ENCODE peak calls at places on chromosome X, in ten cellular contexts. G is choroid plexus epithelial cell, J is AG04450, R is body of pancreas, Y is stomach, T is uterus, O is heart left ventricle, D is fibroblast of villous mesenchyme, P is brain microvascular endothelial cell, U is thoracic aorta. F is an unnamed sample.

GRCh38 chrX:12721042-12721441 is 70.2 kb upstream of the PRPS2 start:
- DNase-seq in G (no peak), J (no peak), R (no peak), Y (no peak), T (no peak), O (no peak), D (peak), P (no peak), U (no peak), F (peak)

GRCh38 chrX:22366166-22366702 is 93.5 kb downstream of the CBLL2 start:
- DNase-seq in G (peak), J (no peak), R (no peak), Y (no peak), T (no peak), O (no peak), D (no peak), P (no peak), U (no peak), F (peak)

GRCh38 chrX:115268421-115268820 is 21.1 kb upstream of the LUZP4 start:
- DNase-seq in G (peak), J (no peak), R (no peak), Y (no peak), T (no peak), O (no peak), D (peak), P (no peak), U (no peak), F (no peak)

GRCh38 chrX:16484338-16484737 is 165.6 kb upstream of the S100G start:
- DNase-seq in G (peak), J (peak), R (no peak), Y (no peak), T (no peak), O (no peak), D (peak), P (peak), U (no peak), F (peak)

GRCh38 chrX:10135561-10136399 is 21.0 kb upstream of the CLCN4 start:
- DNase-seq in G (no peak), J (no peak), R (no peak), Y (no peak), T (no peak), O (no peak), D (no peak), P (no peak), U (no peak), F (no peak)

GRCh38 chrX:12076046-12076445 is 62.2 kb upstream of the FRMPD4 start:
- DNase-seq in G (peak), J (no peak), R (no peak), Y (no peak), T (no peak), O (no peak), D (peak), P (no peak), U (no peak), F (peak)

GRCh38 chrX:4935846-4936245 is 1222.4 kb upstream of the PRKX start:
- DNase-seq in G (no peak), J (no peak), R (no peak), Y (no peak), T (no peak), O (no peak), D (peak), P (no peak), U (no peak), F (no peak)

GRCh38 chrX:78329486-78329885 is 2.1 kb upstream of the CYSLTR1 start:
- DNase-seq in G (no peak), J (no peak), R (no peak), Y (no peak), T (no peak), O (no peak), D (no peak), P (no peak), U (no peak), F (no peak)

GRCh38 chrX:137166591-137166990 is 132.8 kb upstream of the GPR101 start:
- DNase-seq in G (no peak), J (no peak), R (peak), Y (peak), T (no peak), O (no peak), D (no peak), P (no peak), U (no peak), F (no peak)

GRCh38 chrX:8971116-8971515 is 62.8 kb downstream of the FAM9B start:
- DNase-seq in G (peak), J (peak), R (no peak), Y (no peak), T (no peak), O (no peak), D (peak), P (peak), U (no peak), F (peak)

GRCh38 chrX:14013074-14013473 is 16.6 kb downstream of the GEMIN8 start:
- DNase-seq in G (no peak), J (no peak), R (no peak), Y (no peak), T (no peak), O (no peak), D (peak), P (no peak), U (no peak), F (no peak)

GRCh38 chrX:139720136-139720535 is 12.2 kb upstream of the MCF2 start:
- DNase-seq in G (peak), J (peak), R (no peak), Y (no peak), T (no peak), O (no peak), D (peak), P (peak), U (no peak), F (peak)

GRCh38 chrX:53474707-53475106 is 40.5 kb upstream of the HSD17B10 start:
- DNase-seq in G (no peak), J (no peak), R (no peak), Y (no peak), T (no peak), O (no peak), D (no peak), P (no peak), U (no peak), F (no peak)

GRCh38 chrX:111823068-111823467 is 52.9 kb upstream of the TRPC5OS start:
- DNase-seq in G (peak), J (no peak), R (no peak), Y (no peak), T (no peak), O (no peak), D (peak), P (peak), U (no peak), F (no peak)

GRCh38 chrX:11555759-11556158 is 110.0 kb downstream of the ARHGAP6 start:
- DNase-seq in G (peak), J (no peak), R (no peak), Y (no peak), T (no peak), O (no peak), D (no peak), P (peak), U (no peak), F (peak)

GRCh38 chrX:110806145-110806544 is 10.5 kb upstream of the CHRDL1 start:
- DNase-seq in G (no peak), J (no peak), R (no peak), Y (no peak), T (peak), O (no peak), D (no peak), P (no peak), U (no peak), F (no peak)

GRCh38 chrX:125248931-125249330 is 70.7 kb upstream of the TEX13C start:
- DNase-seq in G (no peak), J (no peak), R (no peak), Y (no peak), T (no peak), O (no peak), D (no peak), P (no peak), U (no peak), F (no peak)

GRCh38 chrX:275476-275966 is 5.7 kb upstream of the PLCXD1 start:
- DNase-seq in G (no peak), J (no peak), R (peak), Y (no peak), T (no peak), O (no peak), D (no peak), P (no peak), U (no peak), F (no peak)

GRCh38 chrX:50680990-50681389 is 133.0 kb downstream of the SHROOM4 start:
- DNase-seq in G (peak), J (no peak), R (no peak), Y (no peak), T (no peak), O (no peak), D (no peak), P (no peak), U (no peak), F (peak)

GRCh38 chrX:115047715-115048114 is 30.3 kb upstream of the IL13RA2 start:
- DNase-seq in G (peak), J (no peak), R (no peak), Y (no peak), T (no peak), O (no peak), D (no peak), P (no peak), U (no peak), F (no peak)

GRCh38 chrX:39897741-39898097 is 200.0 kb downstream of the BCOR start:
- DNase-seq in G (no peak), J (no peak), R (no peak), Y (no peak), T (no peak), O (no peak), D (no peak), P (no peak), U (no peak), F (no peak)

GRCh38 chrX:39899059-39899458 is 198.7 kb downstream of the BCOR start:
- DNase-seq in G (no peak), J (no peak), R (no peak), Y (no peak), T (no peak), O (no peak), D (no peak), P (no peak), U (no peak), F (no peak)

GRCh38 chrX:39895228-39896110 is 202.3 kb downstream of the BCOR start:
- DNase-seq in G (no peak), J (no peak), R (no peak), Y (peak), T (no peak), O (no peak), D (no peak), P (no peak), U (no peak), F (no peak)

GRCh38 chrX:39898147-39898546 is 199.6 kb downstream of the BCOR start:
- DNase-seq in G (no peak), J (no peak), R (no peak), Y (no peak), T (no peak), O (no peak), D (no peak), P (no peak), U (no peak), F (no peak)

GRCh38 chrX:39896951-39897740 is 200.6 kb downstream of the BCOR start:
- DNase-seq in G (peak), J (peak), R (peak), Y (no peak), T (peak), O (no peak), D (peak), P (peak), U (no peak), F (peak)
- H3K4me3 ChIP-seq in G (no peak), J (no peak), R (no peak), Y (no peak), T (no peak), O (no peak), D (no peak), P (no peak), U (peak), F (no peak)

GRCh38 chrX:70995338-70995737 is 64.4 kb upstream of the SLC7A3 start:
- DNase-seq in G (no peak), J (no peak), R (no peak), Y (no peak), T (no peak), O (no peak), D (no peak), P (no peak), U (no peak), F (no peak)

GRCh38 chrX:71000139-71000538 is 68.0 kb downstream of the SNX12 start:
- DNase-seq in G (no peak), J (no peak), R (no peak), Y (no peak), T (no peak), O (no peak), D (no peak), P (no peak), U (no peak), F (no peak)

GRCh38 chrX:70998402-70999027 is 67.6 kb upstream of the SLC7A3 start:
- DNase-seq in G (peak), J (no peak), R (no peak), Y (no peak), T (no peak), O (no peak), D (peak), P (peak), U (no peak), F (peak)
- TF ChIP-seq CTCF in G (peak), J (peak), R (no peak), Y (no peak), T (peak), O (peak), D (peak), P (peak), U (no peak), F (peak)

GRCh38 chrX:45709381-45709780 is 508.7 kb upstream of the DIPK2B start:
- DNase-seq in G (no peak), J (no peak), R (no peak), Y (no peak), T (no peak), O (no peak), D (no peak), P (no peak), U (no peak), F (no peak)
- H3K4me3 ChIP-seq in G (no peak), J (no peak), R (no peak), Y (no peak), T (no peak), O (no peak), D (no peak), P (no peak), U (no peak), F (no peak)

DNA sequence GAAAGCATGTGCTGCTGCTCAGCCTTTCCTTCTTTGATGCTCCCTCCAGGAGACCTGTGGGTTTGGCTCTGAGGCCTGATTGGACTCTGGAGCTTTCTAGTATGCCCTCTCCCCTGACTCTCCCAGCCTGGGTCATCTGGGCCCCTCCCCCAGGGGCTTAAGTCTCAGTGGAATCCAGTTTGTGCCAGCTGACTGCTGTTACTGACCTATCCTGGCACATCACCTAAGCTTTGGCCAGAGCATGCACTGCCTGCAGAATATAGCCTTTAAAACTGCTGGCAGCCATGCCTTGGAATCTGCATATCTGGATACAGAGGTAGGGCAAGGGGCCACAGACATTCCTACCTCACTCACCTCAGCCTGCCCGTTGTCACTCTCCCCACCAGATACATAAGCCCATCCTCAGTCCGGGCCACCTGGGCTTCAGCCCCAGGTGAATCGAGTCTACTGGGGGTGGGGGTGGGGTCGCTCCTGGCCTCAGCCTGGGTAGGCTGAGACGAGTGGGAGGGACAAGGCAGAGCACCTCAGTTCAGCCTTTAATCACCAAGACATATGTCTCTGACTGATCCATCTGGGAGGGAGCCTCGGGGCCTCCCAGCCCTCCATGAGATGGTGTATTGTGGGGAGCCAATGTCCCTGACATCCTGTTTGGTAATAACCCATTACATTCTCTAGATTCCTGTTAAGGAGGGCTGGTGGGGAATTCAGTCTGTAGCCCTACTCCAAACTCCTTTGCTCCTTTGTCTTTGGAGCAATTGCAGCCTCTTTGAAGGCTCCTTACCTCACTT is 61.2 kb downstream of the STARD8 start:
- DNase-seq in G (no peak), J (no peak), R (no peak), Y (no peak), T (no peak), O (no peak), D (no peak), P (no peak), U (no peak), F (peak)
- TF ChIP-seq CTCF in G (no peak), J (no peak), R (no peak), Y (no peak), T (no peak), O (no peak), D (no peak), P (no peak), U (no peak), F (no peak)

GRCh38 chrX:40009462-40009851 is 88.3 kb downstream of the BCOR start:
- DNase-seq in G (peak), J (no peak), R (no peak), Y (no peak), T (no peak), O (no peak), D (no peak), P (no peak), U (no peak), F (no peak)
- H3K4me3 ChIP-seq in G (peak), J (no peak), R (no peak), Y (peak), T (no peak), O (no peak), D (no peak), P (no peak), U (peak), F (no peak)

DNA sequence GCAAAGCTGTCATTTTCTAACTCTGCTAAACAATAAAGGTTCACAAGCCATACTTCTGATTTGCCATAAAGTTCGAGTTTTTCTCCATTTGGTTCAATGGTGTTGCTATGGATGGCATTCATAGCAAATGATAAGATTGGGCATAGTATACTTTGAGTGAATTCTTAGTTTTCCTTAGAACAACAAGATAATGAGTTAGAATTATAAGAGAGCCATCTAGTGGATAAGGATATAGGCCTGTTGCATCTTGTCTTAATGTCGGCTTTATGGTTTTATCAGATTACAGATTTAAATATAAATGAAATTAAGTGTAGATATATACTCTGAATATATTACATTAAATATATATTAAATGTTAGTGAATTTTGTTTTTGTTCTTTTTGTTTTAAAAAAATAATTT is 644.6 kb downstream of the IL1RAPL1 start:
- DNase-seq in G (peak), J (no peak), R (no peak), Y (no peak), T (no peak), O (no peak), D (no peak), P (no peak), U (no peak), F (peak)
- TF ChIP-seq CTCF in G (peak), J (peak), R (no peak), Y (no peak), T (no peak), O (peak), D (peak), P (peak), U (no peak), F (peak)

GRCh38 chrX:150902434-150903109 is 4.1 kb upstream of the CD99L2 start:
- DNase-seq in G (no peak), J (no peak), R (no peak), Y (no peak), T (no peak), O (no peak), D (no peak), P (no peak), U (no peak), F (no peak)

GRCh38 chrX:150899191-150899757 is 806 bp upstream of the CD99L2 start:
- DNase-seq in G (peak), J (no peak), R (peak), Y (peak), T (peak), O (peak), D (peak), P (no peak), U (no peak), F (peak)

GRCh38 chrX:150906694-150907093 is 8.2 kb upstream of the CD99L2 start:
- DNase-seq in G (no peak), J (no peak), R (no peak), Y (no peak), T (no peak), O (no peak), D (no peak), P (no peak), U (no peak), F (no peak)

GRCh38 chrX:150905293-150905692 is 6.8 kb upstream of the CD99L2 start:
- DNase-seq in G (no peak), J (no peak), R (no peak), Y (no peak), T (no peak), O (no peak), D (no peak), P (no peak), U (no peak), F (no peak)

DNA sequence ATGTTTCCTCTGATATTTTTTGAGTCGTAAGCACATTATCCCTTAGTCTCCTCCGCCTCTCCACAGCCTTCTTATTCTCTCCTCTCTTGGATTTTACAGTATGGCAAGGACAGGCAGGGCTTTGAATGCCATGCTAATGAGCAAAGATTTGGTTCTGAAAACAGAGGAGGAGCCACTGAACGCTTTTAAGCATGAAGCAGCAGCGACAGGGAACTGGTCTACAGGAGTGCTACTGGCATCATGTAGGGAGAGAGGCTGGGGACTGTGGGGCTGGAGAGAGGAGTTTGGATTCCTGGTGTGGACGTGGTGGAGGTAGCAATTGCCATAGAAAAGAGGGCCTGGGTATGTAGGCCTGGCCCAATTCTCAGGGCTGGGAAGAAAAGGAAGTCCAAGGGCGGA is 4.6 kb upstream of the CD99L2 start:
- DNase-seq in G (no peak), J (no peak), R (no peak), Y (no peak), T (no peak), O (no peak), D (no peak), P (no peak), U (no peak), F (no peak)
- H3K4me3 ChIP-seq in G (no peak), J (no peak), R (no peak), Y (no peak), T (no peak), O (no peak), D (no peak), P (no peak), U (no peak), F (no peak)

GRCh38 chrX:123976671-123977316 is 15.3 kb downstream of the STAG2 start:
- DNase-seq in G (peak), J (no peak), R (no peak), Y (no peak), T (no peak), O (no peak), D (peak), P (no peak), U (no peak), F (peak)
- TF ChIP-seq CTCF in G (peak), J (peak), R (peak), Y (peak), T (no peak), O (no peak), D (peak), P (peak), U (no peak), F (peak)

DNA sequence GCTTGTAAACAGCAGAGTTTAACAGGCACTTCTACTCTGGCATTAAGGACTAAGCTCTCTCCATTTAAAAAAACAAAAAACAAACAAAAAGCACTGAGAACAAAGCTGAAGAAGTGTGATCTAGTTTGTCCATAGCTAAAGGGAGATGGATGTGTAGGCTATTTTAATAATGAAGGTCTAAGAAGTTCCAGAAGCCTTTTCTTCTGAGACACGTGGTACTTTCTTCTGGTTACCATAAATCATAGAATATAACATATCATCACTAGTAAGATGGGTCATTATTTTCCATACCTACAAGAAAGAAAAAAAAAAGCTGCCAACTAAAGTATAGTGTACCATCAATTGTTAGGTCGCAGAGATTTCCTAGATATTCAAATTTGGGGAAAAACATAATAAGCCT is 722 bp upstream of the NBDY start:
- DNase-seq in G (peak), J (no peak), R (no peak), Y (no peak), T (no peak), O (no peak), D (peak), P (no peak), U (no peak), F (peak)
- H3K4me3 ChIP-seq in G (peak), J (peak), R (no peak), Y (peak), T (no peak), O (no peak), D (peak), P (peak), U (peak), F (peak)